ENCODE peak calls at places on chromosomes 1 and 21, in seven cellular contexts. G, K, J, E, R, H and D are unnamed samples. For H3K9me2, the result is how much of the 10 kb centered on the place peaks cover.

GRCh38 chr21:44955141-44955802 is 15.4 kb downstream of the SLX9 start:
- DNase-seq in G (no peak), K (no peak), J (no peak), E (no peak), R (no peak), H (no peak), D (no peak)

GRCh38 chr1:6271554-6271953 is 10.7 kb upstream of the GPR153 start:
- DNase-seq in G (no peak), K (no peak), J (peak), E (no peak), R (no peak), H (no peak), D (peak)

GRCh38 chr21:35257413-35257812 is 208.3 kb upstream of the RUNX1 start:
- DNase-seq in G (peak), K (peak), J (peak), E (peak), R (no peak), H (no peak), D (peak)

GRCh38 chr1:15341634-15342375 is 67.9 kb upstream of the EFHD2 start:
- DNase-seq in G (peak), K (no peak), J (peak), E (peak), R (no peak), H (no peak), D (peak)

GRCh38 chr1:110173466-110174117 is 23.3 kb downstream of the SLC6A17 start:
- DNase-seq in G (no peak), K (no peak), J (peak), E (no peak), R (no peak), H (peak), D (no peak)

GRCh38 chr1:100485855-100486258 is 52.1 kb upstream of the GPR88 start:
- DNase-seq in G (peak), K (no peak), J (peak), E (peak), R (no peak), H (no peak), D (peak)

GRCh38 chr21:44375281-44375651 is 21.8 kb downstream of the TRPM2 start:
- DNase-seq in G (no peak), K (no peak), J (no peak), E (no peak), R (no peak), H (no peak), D (no peak)

GRCh38 chr1:8364528-8365442 is 46.9 kb downstream of the SLC45A1 start:
- DNase-seq in G (no peak), K (no peak), J (no peak), E (no peak), R (no peak), H (no peak), D (no peak)

GRCh38 chr1:54927475-54928240 is 40.7 kb upstream of the DHCR24 start:
- DNase-seq in G (no peak), K (no peak), J (peak), E (no peak), R (no peak), H (no peak), D (peak)

GRCh38 chr1:205948000-205948399 is 4.7 kb upstream of the SLC26A9 start:
- DNase-seq in G (no peak), K (no peak), J (no peak), E (no peak), R (no peak), H (no peak), D (no peak)

GRCh38 chr1:191690931-191691330 is 467.3 kb upstream of the RGS18 start:
- DNase-seq in G (peak), K (no peak), J (no peak), E (no peak), R (no peak), H (no peak), D (peak)

GRCh38 chr1:94503153-94503552 is 38.4 kb downstream of the F3 start:
- DNase-seq in G (no peak), K (no peak), J (no peak), E (no peak), R (no peak), H (no peak), D (no peak)

GRCh38 chr1:45122724-45123123 is 83.7 kb downstream of the ZSWIM5 start:
- DNase-seq in G (no peak), K (no peak), J (no peak), E (no peak), R (no peak), H (no peak), D (no peak)

GRCh38 chr1:14945132-14946010 is 208.2 kb upstream of the TMEM51 start:
- DNase-seq in G (peak), K (no peak), J (peak), E (peak), R (no peak), H (peak), D (peak)

GRCh38 chr1:20339811-20340457 is 49.3 kb downstream of the VWA5B1 start:
- DNase-seq in G (no peak), K (no peak), J (peak), E (no peak), R (no peak), H (peak), D (no peak)

GRCh38 chr1:7975212-7975865 is 13.8 kb downstream of the PARK7 start:
- DNase-seq in G (peak), K (peak), J (peak), E (peak), R (no peak), H (peak), D (peak)

GRCh38 chr1:185627136-185627535 is 107.1 kb upstream of the HMCN1 start:
- DNase-seq in G (no peak), K (no peak), J (no peak), E (no peak), R (no peak), H (no peak), D (no peak)

GRCh38 chr1:113835686-113836290 is 23.5 kb upstream of the RSBN1 start:
- DNase-seq in G (peak), K (peak), J (peak), E (peak), R (peak), H (peak), D (peak)

GRCh38 chr1:118988186-118989005 is at the start of gene TBX15:
- DNase-seq in G (no peak), K (no peak), J (peak), E (no peak), R (no peak), H (peak), D (no peak)

GRCh38 chr1:103561612-103562395 is 9.6 kb upstream of the AMY2B start:
- DNase-seq in G (no peak), K (no peak), J (peak), E (no peak), R (peak), H (no peak), D (no peak)

GRCh38 chr1:181095763-181096184 is 7.3 kb downstream of the IER5 start:
- DNase-seq in G (no peak), K (no peak), J (no peak), E (no peak), R (no peak), H (no peak), D (no peak)

GRCh38 chr1:29785137-29785527 is 548.8 kb downstream of the PTPRU start:
- DNase-seq in G (no peak), K (no peak), J (no peak), E (no peak), R (no peak), H (no peak), D (no peak)

GRCh38 chr1:10065344-10065685 is 32.6 kb downstream of the UBE4B start:
- DNase-seq in G (no peak), K (no peak), J (no peak), E (no peak), R (no peak), H (peak), D (peak)

GRCh38 chr1:22024485-22025367 is 23.3 kb downstream of the CELA3A start:
- DNase-seq in G (peak), K (peak), J (peak), E (peak), R (peak), H (peak), D (peak)

GRCh38 chr1:27397749-27398148 is 5.3 kb downstream of the GPR3 start:
- DNase-seq in G (no peak), K (no peak), J (no peak), E (no peak), R (no peak), H (peak), D (no peak)

GRCh38 chr1:52472384-52472783 is 68.0 kb downstream of the PRPF38A start:
- DNase-seq in G (no peak), K (no peak), J (no peak), E (no peak), R (no peak), H (no peak), D (no peak)

GRCh38 chr1:194813109-194813508 is 1626.7 kb upstream of the B3GALT2 start:
- DNase-seq in G (peak), K (no peak), J (no peak), E (no peak), R (no peak), H (no peak), D (peak)

GRCh38 chr1:194807530-194808220 is 1621.3 kb upstream of the B3GALT2 start:
- DNase-seq in G (no peak), K (no peak), J (no peak), E (no peak), R (no peak), H (no peak), D (no peak)

GRCh38 chr1:194809665-194810064 is 1623.3 kb upstream of the B3GALT2 start:
- DNase-seq in G (no peak), K (no peak), J (no peak), E (no peak), R (peak), H (no peak), D (no peak)
- H3K9me2 ChIP-seq in G (under half), K (under half), J (under half), E (under half), R (under half), H (under half), D (under half)

DNA sequence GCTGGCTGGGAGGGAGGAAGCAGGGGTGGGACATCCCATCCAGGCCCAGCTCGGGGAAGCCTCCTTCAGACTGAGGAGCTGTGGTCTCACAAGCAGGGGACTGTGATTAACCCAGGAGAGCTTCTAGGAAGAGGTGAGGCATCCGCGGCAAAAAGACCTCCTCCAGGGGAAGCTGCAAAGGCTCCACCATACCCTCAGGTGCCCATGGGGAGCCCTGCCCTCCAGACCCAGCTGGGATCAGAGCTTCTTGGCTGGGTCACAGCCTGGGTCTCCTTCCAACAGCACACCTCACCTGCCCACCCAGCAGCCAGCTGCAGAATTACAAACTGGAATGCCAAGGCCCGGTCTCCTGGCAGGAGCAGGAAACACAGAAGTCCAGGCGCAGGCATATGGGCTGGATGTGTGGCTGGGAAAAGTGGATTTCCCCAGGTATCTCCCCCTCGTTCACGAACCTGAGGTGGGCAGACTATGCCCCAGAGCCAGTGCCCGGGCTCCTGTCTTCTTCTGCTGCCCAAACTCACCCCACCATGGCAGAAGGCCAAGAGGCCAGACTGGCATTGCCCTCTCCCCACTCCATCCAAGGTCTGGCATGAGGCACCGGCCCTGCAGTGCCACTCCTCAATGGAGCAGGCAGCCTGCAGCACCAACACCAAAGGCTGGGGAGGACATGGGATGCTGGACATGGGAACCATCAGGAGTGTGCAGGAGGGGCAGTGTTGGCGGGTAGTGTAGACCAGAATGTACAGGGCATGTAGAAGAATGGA is 15.4 kb upstream of the ARF1 start:
- DNase-seq in G (no peak), K (no peak), J (no peak), E (no peak), R (no peak), H (no peak), D (no peak)
- TF ChIP-seq EZH2 in G (no peak), K (no peak), J (no peak), E (no peak), R (no peak), H (no peak), D (no peak)

GRCh38 chr1:155966135-155966534 is 12.2 kb downstream of the ARHGEF2 start:
- DNase-seq in G (no peak), K (no peak), J (no peak), E (no peak), R (no peak), H (peak), D (no peak)

GRCh38 chr1:155967410-155968400 is 10.6 kb downstream of the ARHGEF2 start:
- DNase-seq in G (no peak), K (no peak), J (no peak), E (no peak), R (no peak), H (peak), D (no peak)

GRCh38 chr1:155964193-155964592 is 14.2 kb downstream of the ARHGEF2 start:
- DNase-seq in G (no peak), K (no peak), J (no peak), E (no peak), R (no peak), H (no peak), D (no peak)

GRCh38 chr1:155968670-155969069 is 9.7 kb downstream of the ARHGEF2 start:
- DNase-seq in G (no peak), K (no peak), J (no peak), E (no peak), R (no peak), H (no peak), D (no peak)

GRCh38 chr1:155966750-155967149 is 11.6 kb downstream of the ARHGEF2 start:
- DNase-seq in G (no peak), K (no peak), J (no peak), E (no peak), R (no peak), H (no peak), D (no peak)
- H3K9me2 ChIP-seq in G (under half), K (under half), J (under half), E (under half), R (under half), H (under half), D (under half)

DNA sequence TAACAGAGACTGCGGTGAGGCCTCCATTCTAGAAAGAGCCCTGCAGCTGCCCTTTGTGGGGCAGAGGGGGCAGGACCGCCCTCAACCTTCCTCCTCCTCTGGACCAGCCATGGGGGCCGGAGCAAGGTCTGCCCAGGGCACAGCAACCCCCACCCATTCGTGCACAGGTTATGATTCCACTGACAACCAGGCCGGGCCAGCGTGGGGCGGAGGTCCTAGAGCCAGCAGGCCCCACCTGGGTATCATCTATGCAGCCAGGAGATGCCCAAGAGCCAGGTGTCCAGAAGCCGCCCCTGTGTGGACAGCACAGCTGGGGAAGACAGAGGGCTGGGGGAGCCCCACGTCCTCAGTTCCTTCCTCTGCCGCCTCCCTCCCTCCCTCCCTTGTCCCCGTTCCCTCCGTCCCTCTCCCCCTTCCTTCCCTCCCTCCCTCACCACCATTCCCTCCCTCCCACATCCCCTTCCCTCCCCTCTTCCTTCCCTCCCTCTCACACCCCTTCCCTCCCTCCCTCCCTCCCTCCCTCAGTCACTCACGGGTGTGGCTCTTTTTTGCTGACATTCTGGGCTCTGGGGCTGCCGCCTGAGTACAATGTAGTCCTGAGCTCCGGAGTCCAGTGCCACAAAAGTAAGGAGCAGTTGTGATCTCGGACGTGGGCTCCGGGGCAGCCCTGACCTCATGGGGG is 12.3 kb downstream of the RNF223 start:
- DNase-seq in G (peak), K (no peak), J (peak), E (no peak), R (no peak), H (no peak), D (no peak)
- TF ChIP-seq EZH2 in G (no peak), K (no peak), J (no peak), E (no peak), R (no peak), H (no peak), D (no peak)

DNA sequence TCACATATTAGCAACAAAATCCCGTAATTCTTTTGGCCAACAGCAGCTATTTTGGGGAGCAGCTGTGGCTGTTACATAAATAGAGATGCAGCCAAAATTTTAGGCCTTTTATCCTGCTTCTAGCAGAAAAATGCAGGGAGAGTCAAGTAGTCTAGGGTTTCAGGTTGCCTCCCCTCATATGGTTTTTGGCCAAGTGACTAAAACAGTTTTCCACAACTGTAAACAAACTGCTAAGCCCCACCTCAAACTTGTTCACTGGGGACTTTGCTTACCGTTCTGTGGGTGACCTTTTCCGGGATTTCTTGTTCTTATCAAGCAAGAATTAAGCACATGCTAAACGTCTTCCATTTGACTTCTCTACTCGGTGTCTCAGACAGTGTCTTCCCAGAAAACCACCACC is 133.4 kb downstream of the EDEM3 start:
- DNase-seq in G (no peak), K (no peak), J (peak), E (no peak), R (no peak), H (no peak), D (no peak)
- H3K9me2 ChIP-seq in G (under half), K (under half), J (under half), E (under half), R (under half), H (under half), D (under half)

GRCh38 chr1:223212441-223212840 is 69.4 kb upstream of the TLR5 start:
- DNase-seq in G (no peak), K (no peak), J (no peak), E (peak), R (no peak), H (no peak), D (no peak)

GRCh38 chr1:223216074-223216473 is 73.0 kb upstream of the TLR5 start:
- DNase-seq in G (no peak), K (no peak), J (no peak), E (no peak), R (no peak), H (no peak), D (no peak)

GRCh38 chr1:223216482-223217205 is 73.6 kb upstream of the TLR5 start:
- DNase-seq in G (no peak), K (no peak), J (no peak), E (no peak), R (no peak), H (no peak), D (no peak)

GRCh38 chr1:223214272-223214807 is 71.3 kb upstream of the TLR5 start:
- DNase-seq in G (no peak), K (no peak), J (no peak), E (no peak), R (no peak), H (no peak), D (no peak)

GRCh38 chr1:223215026-223215425 is 72.0 kb upstream of the TLR5 start:
- DNase-seq in G (no peak), K (no peak), J (no peak), E (no peak), R (no peak), H (no peak), D (no peak)
- TF ChIP-seq EZH2 in G (no peak), K (no peak), J (no peak), E (no peak), R (no peak), H (no peak), D (no peak)